ENCODE peak calls at places on chromosomes 16 and 17, in ten cellular contexts. Q is NCI-H2081; T is AG08396; Y is NCI-H1048; U is SHP77 treated with DMSO at 0.1 percent for 48 hours; C is activated naive CD4-positive, alpha-beta T cell; P is K562; S is fibroblast of pulmonary artery; V is substantia nigra; B is RCC 7860. G is an unnamed sample.

GRCh38 chr17:43645765-43646481 is 15.8 kb downstream of the MEOX1 start:
- DNase-seq in Q (no peak), T (peak), Y (no peak), U (no peak), C (no peak), P (no peak), S (peak), V (no peak), B (no peak), G (no peak)

GRCh38 chr17:3602499-3602898 is 6.7 kb downstream of the TRPV1 start:
- DNase-seq in Q (no peak), T (no peak), Y (no peak), U (no peak), C (no peak), P (peak), S (peak), V (no peak), B (no peak), G (peak)

GRCh38 chr17:6596076-6596475 is 39.7 kb upstream of the PITPNM3 start:
- DNase-seq in Q (no peak), T (no peak), Y (no peak), U (no peak), C (no peak), P (no peak), S (no peak), V (no peak), B (no peak), G (no peak)

GRCh38 chr17:66714046-66715023 is 120.6 kb upstream of the CACNG5 start:
- DNase-seq in Q (peak), T (no peak), Y (no peak), U (peak), C (no peak), P (no peak), S (no peak), V (no peak), B (no peak), G (no peak)

GRCh38 chr17:40812639-40813038 is 9.8 kb downstream of the KRT10 start:
- DNase-seq in Q (no peak), T (no peak), Y (no peak), U (no peak), C (no peak), P (no peak), S (no peak), V (no peak), B (no peak), G (no peak)

GRCh38 chr16:9258423-9259051 is 167.1 kb downstream of the HAPSTR1 start:
- DNase-seq in Q (no peak), T (peak), Y (no peak), U (no peak), C (no peak), P (peak), S (peak), V (peak), B (no peak), G (peak)

GRCh38 chr16:2156025-2156848 is 655 bp downstream of the TRAF7 start:
- DNase-seq in Q (no peak), T (peak), Y (no peak), U (no peak), C (no peak), P (peak), S (peak), V (no peak), B (peak), G (no peak)

GRCh38 chr17:31654936-31655335 is 204.1 kb downstream of the COPRS start:
- DNase-seq in Q (no peak), T (no peak), Y (no peak), U (no peak), C (no peak), P (no peak), S (no peak), V (no peak), B (peak), G (no peak)

GRCh38 chr17:58402047-58402446 is 15.3 kb downstream of the RNF43 start:
- DNase-seq in Q (no peak), T (no peak), Y (no peak), U (no peak), C (no peak), P (no peak), S (peak), V (no peak), B (peak), G (peak)

GRCh38 chr17:17126131-17127110 is 79.7 kb downstream of the PLD6 start:
- DNase-seq in Q (no peak), T (no peak), Y (no peak), U (no peak), C (no peak), P (no peak), S (no peak), V (no peak), B (no peak), G (no peak)

GRCh38 chr17:30530346-30531025 is 53.3 kb downstream of the GOSR1 start:
- DNase-seq in Q (no peak), T (peak), Y (no peak), U (no peak), C (no peak), P (no peak), S (peak), V (no peak), B (no peak), G (no peak)

GRCh38 chr17:30091166-30091670 is 25.4 kb upstream of the NSRP1 start:
- DNase-seq in Q (no peak), T (no peak), Y (no peak), U (no peak), C (no peak), P (no peak), S (peak), V (no peak), B (no peak), G (no peak)

GRCh38 chr17:44439168-44439567 is 49.7 kb upstream of the ITGA2B start:
- DNase-seq in Q (no peak), T (no peak), Y (no peak), U (no peak), C (no peak), P (no peak), S (no peak), V (no peak), B (no peak), G (no peak)

GRCh38 chr16:67157106-67157748 is 2.5 kb downstream of the TRADD start:
- DNase-seq in Q (no peak), T (no peak), Y (no peak), U (no peak), C (no peak), P (no peak), S (no peak), V (no peak), B (no peak), G (no peak)

GRCh38 chr16:56708418-56708817 is 21.5 kb upstream of the NUP93 start:
- DNase-seq in Q (no peak), T (no peak), Y (no peak), U (no peak), C (no peak), P (no peak), S (no peak), V (no peak), B (no peak), G (no peak)

GRCh38 chr17:61412860-61413653 is 13.4 kb downstream of the TBX2 start:
- DNase-seq in Q (no peak), T (peak), Y (no peak), U (no peak), C (no peak), P (no peak), S (no peak), V (no peak), B (no peak), G (no peak)

GRCh38 chr16:4615389-4616046 is 830 bp upstream of the UBALD1 start:
- DNase-seq in Q (no peak), T (no peak), Y (no peak), U (no peak), C (no peak), P (no peak), S (no peak), V (no peak), B (no peak), G (no peak)

GRCh38 chr16:58644765-58645487 is 15.3 kb upstream of the CNOT1 start:
- DNase-seq in Q (no peak), T (no peak), Y (no peak), U (no peak), C (no peak), P (no peak), S (no peak), V (no peak), B (no peak), G (no peak)

GRCh38 chr16:6573577-6573976 is 759.1 kb upstream of the RBFOX1 start:
- DNase-seq in Q (peak), T (no peak), Y (no peak), U (peak), C (no peak), P (no peak), S (no peak), V (peak), B (no peak), G (no peak)

GRCh38 chr17:1787301-1787902 is 25.5 kb downstream of the SERPINF1 start:
- DNase-seq in Q (no peak), T (peak), Y (no peak), U (no peak), C (no peak), P (no peak), S (peak), V (no peak), B (peak), G (peak)

GRCh38 chr17:76152580-76152979 is 11.5 kb upstream of the FOXJ1 start:
- DNase-seq in Q (no peak), T (no peak), Y (no peak), U (no peak), C (no peak), P (no peak), S (no peak), V (no peak), B (no peak), G (no peak)

GRCh38 chr17:6461792-6462524 is 17.7 kb downstream of the PIMREG start:
- DNase-seq in Q (no peak), T (no peak), Y (no peak), U (no peak), C (no peak), P (no peak), S (no peak), V (no peak), B (no peak), G (no peak)

GRCh38 chr17:63419949-63420867 is 25.9 kb downstream of the CYB561 start:
- DNase-seq in Q (no peak), T (no peak), Y (no peak), U (no peak), C (no peak), P (peak), S (no peak), V (no peak), B (no peak), G (no peak)

GRCh38 chr16:64771273-64771672 is 350.6 kb downstream of the CDH11 start:
- DNase-seq in Q (no peak), T (no peak), Y (no peak), U (no peak), C (no peak), P (no peak), S (no peak), V (no peak), B (no peak), G (no peak)

GRCh38 chr17:12667299-12667958 is 1.7 kb downstream of the MYOCD start:
- DNase-seq in Q (no peak), T (peak), Y (no peak), U (no peak), C (no peak), P (no peak), S (peak), V (no peak), B (no peak), G (peak)

GRCh38 chr17:67027031-67027628 is 17.2 kb upstream of the CACNG1 start:
- DNase-seq in Q (no peak), T (peak), Y (no peak), U (no peak), C (no peak), P (no peak), S (peak), V (no peak), B (no peak), G (peak)

GRCh38 chr16:29107299-29107698 is 122.4 kb downstream of the LAT start:
- DNase-seq in Q (no peak), T (no peak), Y (no peak), U (no peak), C (no peak), P (peak), S (no peak), V (no peak), B (no peak), G (no peak)

GRCh38 chr17:27523712-27524111 is 67.5 kb downstream of the KSR1 start:
- DNase-seq in Q (no peak), T (no peak), Y (no peak), U (no peak), C (no peak), P (no peak), S (no peak), V (no peak), B (no peak), G (no peak)

GRCh38 chr16:5073279-5073629 is 1.6 kb downstream of the ALG1 start:
- DNase-seq in Q (no peak), T (no peak), Y (no peak), U (no peak), C (no peak), P (no peak), S (no peak), V (no peak), B (no peak), G (no peak)

GRCh38 chr16:19474617-19475016 is 47.3 kb downstream of the GDE1 start:
- DNase-seq in Q (no peak), T (no peak), Y (no peak), U (no peak), C (no peak), P (no peak), S (no peak), V (no peak), B (no peak), G (no peak)

GRCh38 chr17:2337811-2338657 is 733 bp downstream of the SGSM2 start:
- DNase-seq in Q (peak), T (peak), Y (no peak), U (peak), C (no peak), P (peak), S (peak), V (peak), B (no peak), G (peak)

GRCh38 chr16:16857603-16858283 is 478.8 kb downstream of the NPIPA7 start:
- DNase-seq in Q (no peak), T (no peak), Y (no peak), U (peak), C (no peak), P (no peak), S (no peak), V (no peak), B (no peak), G (no peak)

GRCh38 chr16:19874816-19875546 is 9.7 kb downstream of the GPRC5B start:
- DNase-seq in Q (peak), T (no peak), Y (no peak), U (no peak), C (no peak), P (no peak), S (no peak), V (no peak), B (no peak), G (no peak)

G was measured in HTR-8/SVneo.